ENCODE peak calls at places on chromosome 20, in five cellular contexts. V, E, Z, S and W are unnamed samples.

GRCh38 chr20:47784599-47785320 is 521 bp downstream of the SULF2 start:
- DNase-seq in E (no peak), Z (no peak), S (no peak), V (peak; percentile 50), W (no peak)

GRCh38 chr20:61933951-61934715 is 131.5 kb downstream of the TAF4 start:
- DNase-seq in E (no peak), Z (peak; percentile 17), V (no peak), S (no peak), W (no peak)

GRCh38 chr20:9025643-9026042 is 43.2 kb upstream of the PLCB4 start:
- DNase-seq in V (no peak), Z (no peak), S (peak; percentile 23), E (no peak), W (no peak)

GRCh38 chr20:59149678-59150504 is 13.7 kb upstream of the ZNF831 start:
- DNase-seq in V (no peak), E (no peak), Z (no peak), S (no peak), W (no peak)

GRCh38 chr20:16378122-16378521 is 195.1 kb downstream of the KIF16B start:
- DNase-seq in V (no peak), S (no peak), Z (no peak), E (no peak), W (no peak)

GRCh38 chr20:38449046-38449445 is 13.9 kb upstream of the SNHG17 start:
- DNase-seq in V (no peak), E (no peak), S (no peak), Z (no peak), W (no peak)

GRCh38 chr20:40471261-40471629 is 217.8 kb downstream of the MAFB start:
- DNase-seq in S (peak; percentile 5), V (no peak), E (no peak), Z (peak; percentile 17), W (peak; percentile 48)

GRCh38 chr20:50893620-50894019 is 37.6 kb downstream of the ADNP start:
- DNase-seq in Z (no peak), E (no peak), S (no peak), V (no peak), W (no peak)

GRCh38 chr20:51697119-51697826 is 70.9 kb downstream of the ATP9A start:
- DNase-seq in E (no peak), S (no peak), Z (no peak), V (no peak), W (no peak)

GRCh38 chr20:19992996-19993908 is 23.9 kb upstream of the NAA20 start:
- DNase-seq in E (peak; percentile 67), S (peak; percentile 13), V (peak; percentile 43), Z (no peak), W (peak; percentile 55)

GRCh38 chr20:7272512-7272911 is 505.0 kb downstream of the BMP2 start:
- DNase-seq in V (no peak), E (no peak), Z (no peak), S (no peak), W (peak; percentile 33)

GRCh38 chr20:1144401-1145172 is 26.2 kb downstream of the PSMF1 start:
- DNase-seq in S (no peak), Z (no peak), E (no peak), V (no peak), W (no peak)

GRCh38 chr20:50680106-50680960 is 11.0 kb downstream of the RIPOR3 start:
- DNase-seq in V (peak; percentile 90), E (no peak), S (no peak), Z (no peak), W (no peak)

GRCh38 chr20:34604980-34605788 is 46.7 kb downstream of the MAP1LC3A start:
- DNase-seq in S (no peak), E (no peak), V (no peak), Z (no peak), W (no peak)

GRCh38 chr20:25277941-25278521 is 30.1 kb downstream of the PYGB start:
- DNase-seq in V (no peak), E (no peak), Z (no peak), S (no peak), W (no peak)

GRCh38 chr20:56359212-56360132 is 698 bp downstream of the FAM210B start:
- DNase-seq in V (peak; percentile 79), Z (no peak), S (peak; percentile 71), E (no peak), W (no peak)

GRCh38 chr20:5770240-5770986 is 20.2 kb downstream of the SHLD1 start:
- DNase-seq in E (no peak), Z (no peak), S (no peak), V (no peak), W (no peak)

GRCh38 chr20:19961298-19961697 is 55.9 kb upstream of the NAA20 start:
- DNase-seq in Z (no peak), S (no peak), E (no peak), V (no peak), W (no peak)

GRCh38 chr20:2900845-2901592 is 27.7 kb downstream of the PTPRA start:
- DNase-seq in E (no peak), S (no peak), V (no peak), Z (no peak), W (no peak)

GRCh38 chr20:1536893-1537730 is 20.4 kb downstream of the SIRPD start:
- DNase-seq in S (no peak), V (no peak), Z (no peak), E (no peak), W (no peak)

GRCh38 chr20:56722042-56722441 is 92.9 kb downstream of the TFAP2C start:
- DNase-seq in Z (no peak), V (no peak), E (no peak), S (no peak), W (no peak)

GRCh38 chr20:52084727-52085126 is 106.9 kb downstream of the ZFP64 start:
- DNase-seq in V (no peak), S (no peak), E (no peak), Z (no peak), W (no peak)

GRCh38 chr20:62529916-62530642 is 54.3 kb upstream of the GATA5 start:
- DNase-seq in V (no peak), S (peak; percentile 86), E (no peak), Z (no peak), W (no peak)

GRCh38 chr20:49712918-49713778 is 530 bp downstream of the B4GALT5 start:
- DNase-seq in V (no peak), S (peak; percentile 49), Z (no peak), E (no peak), W (no peak)

GRCh38 chr20:49694450-49695071 is 19.1 kb downstream of the B4GALT5 start:
- DNase-seq in V (no peak), Z (no peak), E (no peak), S (no peak), W (no peak)

GRCh38 chr20:49561806-49562205 is 6.1 kb downstream of the PTGIS start:
- DNase-seq in Z (no peak), S (no peak), V (no peak), E (no peak), W (no peak)

GRCh38 chr20:53828673-53829085 is 235.0 kb upstream of the ZNF217 start:
- DNase-seq in S (peak; percentile 58), V (no peak), Z (no peak), E (peak; percentile 29), W (peak; percentile 44)

GRCh38 chr20:61524956-61525666 is 273.1 kb downstream of the CDH4 start:
- DNase-seq in V (no peak), E (no peak), Z (no peak), S (peak; percentile 34), W (no peak)

GRCh38 chr20:37907330-37907676 is 4.4 kb downstream of the VSTM2L start:
- DNase-seq in E (no peak), Z (no peak), V (no peak), S (no peak), W (no peak)

GRCh38 chr20:33702861-33703260 is 16.7 kb upstream of the E2F1 start:
- DNase-seq in E (no peak), V (no peak), S (no peak), Z (no peak), W (no peak)

GRCh38 chr20:45911486-45912343 is at the start of gene PLTP:
- DNase-seq in Z (no peak), V (no peak), S (peak; percentile 48), E (no peak), W (no peak)

GRCh38 chr20:35344354-35344837 is 52.2 kb upstream of the FAM83C start:
- DNase-seq in V (peak; percentile 92), Z (no peak), E (no peak), S (peak; percentile 93), W (no peak)

GRCh38 chr20:63317601-63318291 is 24.8 kb downstream of the COL20A1 start:
- DNase-seq in Z (no peak), V (no peak), E (no peak), S (no peak), W (no peak)

GRCh38 chr20:57940376-57940775 is 230.6 kb upstream of the PMEPA1 start:
- DNase-seq in V (no peak), S (no peak), Z (no peak), E (no peak), W (no peak)

GRCh38 chr20:57939499-57939898 is 229.7 kb upstream of the PMEPA1 start:
- DNase-seq in S (no peak), V (no peak), E (no peak), Z (no peak), W (no peak)

GRCh38 chr20:57936636-57937310 is 227.0 kb upstream of the PMEPA1 start:
- DNase-seq in S (no peak), Z (no peak), E (no peak), V (no peak), W (no peak)

GRCh38 chr20:57941121-57941522 is 231.3 kb upstream of the PMEPA1 start:
- DNase-seq in V (no peak), Z (no peak), S (no peak), E (no peak), W (no peak)

GRCh38 chr20:57938158-57939108 is 228.6 kb upstream of the PMEPA1 start:
- DNase-seq in V (no peak), E (no peak), S (no peak), Z (no peak), W (no peak)
- TF ChIP-seq ZNF274 in V (no peak), E (no peak), S (no peak), Z (no peak), W (no peak)

GRCh38 chr20:44597930-44598329 is 15.6 kb downstream of the PKIG start:
- DNase-seq in S (no peak), Z (no peak), E (no peak), V (no peak), W (no peak)
- H3K9ac ChIP-seq in S (no peak overlapping the region), Z (no peak overlapping the region), E (no peak overlapping the region), V (no peak overlapping the region), W (no peak overlapping the region)

DNA sequence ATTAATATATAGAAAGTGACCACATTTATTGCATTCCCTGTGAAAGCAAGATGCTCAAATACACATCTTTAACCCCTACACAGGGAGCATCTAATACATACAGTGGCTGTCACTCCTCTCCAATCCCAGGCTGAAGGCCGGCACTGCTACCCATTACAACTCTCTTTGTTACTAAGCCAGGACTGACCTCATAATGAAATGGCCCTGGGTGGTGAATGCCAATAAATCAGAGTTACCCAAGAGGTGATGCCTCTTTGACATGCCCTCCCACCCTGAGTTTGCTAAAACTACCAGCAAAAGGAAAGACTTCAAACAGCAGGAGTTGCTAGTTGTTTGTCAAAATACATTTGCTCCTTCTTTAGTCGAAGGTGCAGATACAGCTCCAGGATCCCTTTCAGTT is 214.2 kb downstream of the FOXA2 start:
- DNase-seq in S (no peak), V (no peak), E (no peak), Z (no peak), W (no peak)
- TF ChIP-seq ZNF274 in S (no peak), V (no peak), E (no peak), Z (no peak), W (no peak)

DNA sequence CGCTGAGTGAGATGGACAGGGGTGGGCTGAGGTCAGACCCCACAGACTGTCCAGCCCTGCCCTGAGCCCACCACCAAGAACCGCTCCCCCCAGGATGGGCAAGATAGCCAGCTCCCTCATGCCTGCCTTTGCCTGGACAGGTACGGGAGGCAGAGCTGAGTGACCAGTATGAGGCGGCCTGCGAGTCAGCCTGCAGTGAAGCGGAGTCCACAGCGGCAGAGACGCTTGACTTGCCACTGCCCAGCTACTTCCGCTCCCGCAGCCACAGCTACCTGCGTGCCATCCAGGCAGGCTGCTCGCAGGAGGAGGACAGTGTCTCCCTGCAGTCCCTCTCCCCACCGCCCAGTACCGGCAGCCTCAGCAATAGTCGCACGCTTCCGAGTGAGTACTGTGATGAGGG is 94.8 kb upstream of the MYL9 start:
- DNase-seq in V (no peak), Z (no peak), E (no peak), S (no peak), W (no peak)
- H3K9ac ChIP-seq in V (no peak overlapping the region), Z (no peak overlapping the region), E (no peak overlapping the region), S (peak overlapping the region; percentile 45), W (peak overlapping the region; percentile 34)